ENCODE peak calls at places on chromosomes 13 and 19, in four cellular contexts. T, S, W and H are unnamed samples.

GRCh38 chr19:13692096-13692495 is 72.2 kb upstream of the MRI1 start:
- DNase-seq in W (no peak), T (peak; percentile 70), S (no peak), H (peak; percentile 83)

GRCh38 chr19:8490395-8490760 is 12.1 kb downstream of the PRAM1 start:
- DNase-seq in T (no peak), W (no peak), S (no peak), H (no peak)

GRCh38 chr19:7863157-7863970 is 10.8 kb downstream of the PRR36 start:
- DNase-seq in S (no peak), W (peak; percentile 60), T (no peak), H (no peak)

GRCh38 chr13:37526710-37527446 is 71.7 kb downstream of the POSTN start:
- DNase-seq in W (no peak), T (no peak), S (no peak), H (no peak)

GRCh38 chr13:79522583-79522982 is 41.6 kb downstream of the NDFIP2 start:
- DNase-seq in T (peak; percentile 93), W (no peak), S (no peak), H (no peak)

GRCh38 chr13:90645582-90645981 is 701.9 kb upstream of the MIR17HG start:
- DNase-seq in S (no peak), T (no peak), W (no peak), H (no peak)

GRCh38 chr19:55353803-55354697 is 469 bp downstream of the COX6B2 start:
- DNase-seq in W (peak; percentile 84), S (peak; percentile 84), T (peak; percentile 33), H (no peak)

GRCh38 chr19:45882652-45883585 is 3.0 kb downstream of the IRF2BP1 start:
- DNase-seq in W (peak; percentile 91), S (peak; percentile 93), T (peak; percentile 90), H (peak; percentile 26)

GRCh38 chr19:296476-297225 is 5.4 kb upstream of the PLPP2 start:
- DNase-seq in T (no peak), S (no peak), W (no peak), H (peak; percentile 72)

GRCh38 chr19:2590630-2591399 is 111.7 kb downstream of the GNG7 start:
- DNase-seq in W (no peak), S (no peak), T (no peak), H (peak; percentile 82)

GRCh38 chr13:87792878-87793277 is 121.7 kb downstream of the SLITRK5 start:
- DNase-seq in T (no peak), W (no peak), S (no peak), H (no peak)

GRCh38 chr19:46482645-46483044 is 11.3 kb upstream of the PNMA8A start:
- DNase-seq in S (no peak), T (no peak), W (no peak), H (no peak)

GRCh38 chr13:54733639-54734038 is 1705.0 kb downstream of the OLFM4 start:
- DNase-seq in W (no peak), S (no peak), T (peak; percentile 52), H (no peak)

GRCh38 chr13:48582086-48582485 is 49.2 kb upstream of the RCBTB2 start:
- DNase-seq in W (no peak), S (no peak), T (no peak), H (no peak)

GRCh38 chr13:31090921-31091624 is 70.6 kb downstream of the HSPH1 start:
- DNase-seq in S (no peak), T (no peak), W (no peak), H (no peak)

GRCh38 chr13:33471182-33471581 is 185.6 kb upstream of the STARD13 start:
- DNase-seq in W (no peak), S (no peak), T (no peak), H (no peak)

GRCh38 chr13:98584668-98585397 is 7.9 kb upstream of the STK24 start:
- DNase-seq in S (no peak), T (no peak), W (no peak), H (no peak)